ENCODE peak calls at places on chromosome 15, in six cellular contexts. F, A, X, Z, E and T are unnamed samples.
A peak's percentile ranks its signal among the peaks of the same experiment; 100 is the strongest.

GRCh38 chr15:101710806-101711205 is 13.5 kb downstream of the TARS3 start:
- DNase-seq in F (no peak), A (no peak), X (no peak), Z (no peak), E (no peak), T (no peak)

GRCh38 chr15:63605816-63606215 is 8.6 kb downstream of the FBXL22 start:
- DNase-seq in F (no peak), A (no peak), X (peak; percentile 75), Z (no peak), E (peak; percentile 58), T (no peak)

GRCh38 chr15:47757331-47757730 is 40.0 kb downstream of the SEMA6D start:
- DNase-seq in F (no peak), A (no peak), X (no peak), Z (no peak), E (no peak), T (no peak)

GRCh38 chr15:86570738-86571137 is 491.1 kb downstream of the AGBL1 start:
- DNase-seq in F (no peak), A (no peak), X (no peak), Z (no peak), E (no peak), T (no peak)

GRCh38 chr15:85764304-85764633 is 30.5 kb downstream of the KLHL25 start:
- DNase-seq in F (no peak), A (no peak), X (no peak), Z (no peak), E (no peak), T (no peak)

GRCh38 chr15:29812384-29812694 is 9.9 kb downstream of the TJP1 start:
- DNase-seq in F (no peak), A (no peak), X (no peak), Z (no peak), E (no peak), T (peak; percentile 55)

GRCh38 chr15:69468241-69469121 is 15.9 kb downstream of the RPLP1 start:
- DNase-seq in F (peak; percentile 43), A (no peak), X (peak; percentile 86), Z (peak; percentile 49), E (peak; percentile 75), T (peak; percentile 49)

GRCh38 chr15:64699767-64700388 is 75.5 kb downstream of the RBPMS2 start:
- DNase-seq in F (peak; percentile 84), A (peak; percentile 66), X (no peak), Z (no peak), E (no peak), T (peak; percentile 85)

GRCh38 chr15:51973775-51974174 is 2.2 kb upstream of the LEO1 start:
- DNase-seq in F (no peak), A (no peak), X (no peak), Z (no peak), E (no peak), T (no peak)

GRCh38 chr15:79475312-79475711 is 43.2 kb downstream of the MINAR1 start:
- DNase-seq in F (no peak), A (no peak), X (no peak), Z (no peak), E (no peak), T (no peak)

GRCh38 chr15:33656090-33656670 is 312.1 kb upstream of the CHRM5 start:
- DNase-seq in F (no peak), A (no peak), X (no peak), Z (no peak), E (no peak), T (no peak)

GRCh38 chr15:22236469-22236868 is 156.1 kb downstream of the OR4M2 start:
- DNase-seq in F (no peak), A (no peak), X (no peak), Z (no peak), E (no peak), T (no peak)

GRCh38 chr15:75620043-75620775 is 5.3 kb downstream of the SNUPN start:
- DNase-seq in F (no peak), A (no peak), X (no peak), Z (no peak), E (no peak), T (peak; percentile 15)

GRCh38 chr15:59553879-59554735 is 57.5 kb upstream of the GCNT3 start:
- DNase-seq in F (no peak), A (no peak), X (no peak), Z (no peak), E (no peak), T (no peak)

GRCh38 chr15:33430564-33430963 is 119.8 kb downstream of the RYR3 start:
- DNase-seq in F (no peak), A (no peak), X (no peak), Z (no peak), E (no peak), T (no peak)

GRCh38 chr15:40819048-40819447 is 9.5 kb downstream of the PPP1R14D start:
- DNase-seq in F (no peak), A (no peak), X (no peak), Z (no peak), E (no peak), T (no peak)

GRCh38 chr15:74397239-74398068 is 30.0 kb upstream of the CYP11A1 start:
- DNase-seq in F (no peak), A (no peak), X (no peak), Z (no peak), E (no peak), T (no peak)

GRCh38 chr15:80242132-80242769 is 9.8 kb downstream of the CTXND1 start:
- DNase-seq in F (peak; percentile 63), A (no peak), X (no peak), Z (peak; percentile 57), E (no peak), T (no peak)